ENCODE peak calls at places on chromosomes 16 and 17, in six cellular contexts. R, J, L, D, A and V are unnamed samples.

GRCh38 chr17:1137465-1137894 is 42.3 kb downstream of the ABR start:
- DNase-seq in D (peak), J (no peak), R (peak), A (no peak), L (no peak), V (no peak)

GRCh38 chr16:35391328-35391727 is 1931.9 kb downstream of the TP53TG3F start:
- DNase-seq in A (no peak), D (peak), R (peak), J (peak), L (peak), V (peak)

GRCh38 chr17:41660221-41660711 is 28.4 kb upstream of the EIF1 start:
- DNase-seq in J (peak), A (no peak), D (no peak), L (no peak), R (no peak), V (no peak)

GRCh38 chr17:48062273-48062672 is 14.1 kb downstream of the NFE2L1 start:
- DNase-seq in J (no peak), L (no peak), D (no peak), A (no peak), R (no peak), V (no peak)

GRCh38 chr16:8869212-8869987 is 594 bp upstream of the CARHSP1 start:
- DNase-seq in R (no peak), L (no peak), J (no peak), D (no peak), A (no peak), V (no peak)

GRCh38 chr16:46629331-46629843 is 8.2 kb upstream of the SHCBP1 start:
- DNase-seq in D (peak), J (peak), L (peak), A (no peak), R (no peak), V (peak)

GRCh38 chr16:66446737-66447136 is 19.6 kb downstream of the BEAN1 start:
- DNase-seq in J (no peak), A (no peak), R (no peak), L (no peak), D (peak), V (no peak)

GRCh38 chr17:67891481-67892119 is 66.3 kb downstream of the BPTF start:
- DNase-seq in A (no peak), D (peak), J (peak), L (peak), R (no peak), V (peak)

GRCh38 chr16:30786115-30786935 is 680 bp downstream of the ZNF629 start:
- DNase-seq in D (peak), J (peak), R (no peak), L (peak), A (no peak), V (peak)

GRCh38 chr16:84563316-84563715 is 54.6 kb downstream of the COTL1 start:
- DNase-seq in A (no peak), L (no peak), R (no peak), J (no peak), D (no peak), V (no peak)

DNA sequence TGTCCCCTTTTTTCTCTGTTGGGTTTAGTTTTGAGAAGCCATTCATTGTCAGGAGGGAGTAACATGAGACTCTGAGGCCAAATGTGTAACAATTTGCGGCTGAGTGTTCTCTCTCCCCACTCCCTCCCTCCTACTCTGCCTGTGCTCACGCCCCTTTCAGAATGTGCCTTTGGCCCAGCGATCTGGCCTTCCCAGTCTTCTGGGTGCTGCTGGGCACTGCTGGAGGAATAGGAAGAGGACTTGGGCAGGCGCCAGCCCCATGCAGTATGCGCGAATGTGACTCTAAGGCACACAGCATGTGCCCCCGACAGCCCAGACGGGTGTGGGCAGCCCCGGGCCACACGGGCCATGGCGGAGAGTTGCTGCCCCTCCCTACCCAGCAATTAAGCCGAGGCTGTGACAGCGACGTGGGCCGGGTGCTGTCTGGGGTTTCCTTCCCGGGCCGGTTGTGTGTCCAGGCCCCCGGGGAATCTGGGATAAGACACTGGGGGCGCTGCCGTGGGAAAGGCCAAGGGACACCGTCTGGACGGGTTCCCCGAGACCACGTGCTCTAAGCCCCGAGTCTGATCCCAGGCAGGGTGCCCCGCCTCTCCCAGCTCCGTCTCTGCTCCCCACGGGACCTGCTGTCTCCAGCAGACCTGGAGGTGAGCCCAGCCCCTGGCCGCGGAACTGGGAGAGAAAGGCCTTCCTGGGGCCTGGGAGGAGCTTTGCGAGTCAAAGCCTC is 92.4 kb downstream of the IRX3 start:
- DNase-seq in D (peak), L (no peak), J (peak), R (no peak), A (no peak), V (peak)
- TF ChIP-seq CTCF in D (no peak), L (no peak), J (no peak), R (no peak), A (no peak), V (no peak)

GRCh38 chr16:88790312-88791150 is 5.5 kb upstream of the PIEZO1 start:
- DNase-seq in R (no peak), D (no peak), L (peak), J (no peak), A (no peak), V (no peak)
- H3K4me3 ChIP-seq in R (peak), D (no peak), L (no peak), J (no peak), A (peak), V (no peak)

GRCh38 chr17:7038025-7038862 is 2.4 kb downstream of the SLC16A13 start:
- DNase-seq in J (no peak), D (no peak), L (no peak), R (no peak), A (no peak), V (no peak)
- TF ChIP-seq CTCF in J (no peak), D (no peak), L (no peak), R (no peak), A (no peak), V (no peak)

DNA sequence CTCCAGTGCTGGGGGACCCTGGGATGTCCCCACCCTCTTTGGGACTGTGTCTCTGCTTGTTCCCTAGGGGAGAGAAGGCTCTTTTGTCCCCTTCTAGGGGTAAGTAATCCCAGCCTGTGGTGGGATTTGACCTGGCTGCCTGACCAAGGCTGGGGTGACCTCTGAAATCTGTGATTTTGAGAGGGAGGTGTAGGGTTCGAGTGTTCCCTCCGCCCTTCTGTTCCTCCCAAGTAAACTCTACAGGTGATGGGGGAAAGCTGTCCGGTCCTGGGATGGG is 617 bp downstream of the TMEM92 start:
- DNase-seq in R (no peak), J (no peak), L (no peak), A (no peak), D (no peak), V (no peak)
- H3K4me3 ChIP-seq in R (no peak), J (no peak), L (no peak), A (no peak), D (peak), V (no peak)

DNA sequence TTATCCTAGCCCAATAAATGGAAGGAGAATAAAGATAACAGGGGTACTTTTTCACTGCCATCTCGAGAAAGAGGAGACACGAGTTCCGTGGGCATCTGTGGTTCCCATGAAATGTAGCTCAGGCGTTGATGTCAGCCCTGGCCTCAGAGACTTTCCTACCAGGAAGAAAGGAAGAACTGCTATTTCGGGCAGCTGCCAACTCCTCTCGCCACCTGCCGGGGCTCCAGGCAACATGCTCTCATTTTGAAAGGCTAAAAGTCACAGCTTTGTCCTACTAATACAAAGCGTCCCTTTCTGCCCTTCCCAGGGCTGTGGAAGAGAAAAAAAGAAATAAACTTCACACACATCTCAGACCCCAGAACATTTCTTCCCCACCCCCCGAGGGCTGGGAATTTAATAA is 65.8 kb downstream of the DHRS7C start:
- DNase-seq in R (no peak), A (no peak), J (no peak), L (no peak), D (peak), V (peak)
- TF ChIP-seq CTCF in R (no peak), A (no peak), J (no peak), L (no peak), D (peak), V (peak)

GRCh38 chr16:88782454-88783390 is 2.3 kb downstream of the PIEZO1 start:
- DNase-seq in A (no peak), R (no peak), D (peak), J (peak), L (peak), V (peak)

GRCh38 chr16:88781140-88782077 is 3.6 kb downstream of the PIEZO1 start:
- DNase-seq in R (peak), A (no peak), J (no peak), D (no peak), L (no peak), V (no peak)

GRCh38 chr16:88779406-88780099 is 5.5 kb downstream of the PIEZO1 start:
- DNase-seq in J (peak), A (no peak), D (no peak), R (no peak), L (no peak), V (no peak)

GRCh38 chr16:88778541-88779065 is 6.4 kb downstream of the PIEZO1 start:
- DNase-seq in L (no peak), A (no peak), D (no peak), R (no peak), J (no peak), V (no peak)

GRCh38 chr16:88780100-88781062 is 4.6 kb downstream of the PIEZO1 start:
- DNase-seq in J (no peak), R (no peak), D (no peak), A (no peak), L (no peak), V (no peak)
- H3K4me3 ChIP-seq in J (no peak), R (peak), D (no peak), A (no peak), L (no peak), V (no peak)